ENCODE peak calls at places on chromosomes 1 and 21, in five cellular contexts. One of them, this sample, is unnamed. For H3K4me1, the result is how much of the 10 kb centered on the place peaks cover.

GRCh38 chr1:196808529-196809235 is 10.8 kb upstream of the CFHR1 start:
- DNase-seq in thoracic aorta: no peak
- DNase-seq in K562: no peak
- DNase-seq in lung: no peak
- DNase-seq in neural progenitor cell: no peak
- DNase-seq in this sample: no peak

GRCh38 chr21:37748351-37748750 is 167.9 kb downstream of the KCNJ6 start:
- DNase-seq in lung: no peak
- DNase-seq in K562: no peak
- DNase-seq in thoracic aorta: no peak
- DNase-seq in neural progenitor cell: no peak
- DNase-seq in this sample: no peak

GRCh38 chr21:18951291-18952038 is 547.9 kb upstream of the TMPRSS15 start:
- DNase-seq in neural progenitor cell: peak
- DNase-seq in K562: no peak
- DNase-seq in lung: no peak
- DNase-seq in thoracic aorta: no peak
- DNase-seq in this sample: no peak

GRCh38 chr1:83033682-83034081 is 965.2 kb downstream of the TTLL7 start:
- DNase-seq in neural progenitor cell: no peak
- DNase-seq in K562: no peak
- DNase-seq in thoracic aorta: no peak
- DNase-seq in lung: no peak
- DNase-seq in this sample: no peak

GRCh38 chr1:1202831-1203560 is 3.4 kb downstream of the TNFRSF18 start:
- DNase-seq in K562: peak
- DNase-seq in lung: no peak
- DNase-seq in neural progenitor cell: no peak
- DNase-seq in thoracic aorta: no peak
- DNase-seq in this sample: no peak

GRCh38 chr21:39083377-39084008 is 99.8 kb downstream of the PSMG1 start:
- DNase-seq in K562: no peak
- DNase-seq in lung: peak
- DNase-seq in thoracic aorta: no peak
- DNase-seq in neural progenitor cell: no peak
- DNase-seq in this sample: peak

GRCh38 chr1:212606734-212607205 is 1.8 kb upstream of the ATF3 start:
- DNase-seq in K562: peak
- DNase-seq in thoracic aorta: no peak
- DNase-seq in neural progenitor cell: peak
- DNase-seq in lung: peak
- DNase-seq in this sample: peak

GRCh38 chr21:45586289-45586858 is 44.1 kb upstream of the SLC19A1 start:
- DNase-seq in thoracic aorta: no peak
- DNase-seq in lung: no peak
- DNase-seq in neural progenitor cell: no peak
- DNase-seq in K562: no peak
- DNase-seq in this sample: no peak

GRCh38 chr1:33130297-33130696 is 49.3 kb downstream of the AZIN2 start:
- DNase-seq in neural progenitor cell: no peak
- DNase-seq in K562: no peak
- DNase-seq in lung: no peak
- DNase-seq in thoracic aorta: no peak
- DNase-seq in this sample: no peak

GRCh38 chr1:110538921-110539320 is 19.9 kb upstream of the KCNA10 start:
- DNase-seq in thoracic aorta: no peak
- DNase-seq in K562: no peak
- DNase-seq in neural progenitor cell: no peak
- DNase-seq in lung: no peak
- DNase-seq in this sample: no peak

GRCh38 chr1:171506525-171507304 is 21.4 kb downstream of the PRRC2C start:
- DNase-seq in K562: no peak
- DNase-seq in lung: no peak
- DNase-seq in neural progenitor cell: no peak
- DNase-seq in thoracic aorta: no peak
- DNase-seq in this sample: no peak

DNA sequence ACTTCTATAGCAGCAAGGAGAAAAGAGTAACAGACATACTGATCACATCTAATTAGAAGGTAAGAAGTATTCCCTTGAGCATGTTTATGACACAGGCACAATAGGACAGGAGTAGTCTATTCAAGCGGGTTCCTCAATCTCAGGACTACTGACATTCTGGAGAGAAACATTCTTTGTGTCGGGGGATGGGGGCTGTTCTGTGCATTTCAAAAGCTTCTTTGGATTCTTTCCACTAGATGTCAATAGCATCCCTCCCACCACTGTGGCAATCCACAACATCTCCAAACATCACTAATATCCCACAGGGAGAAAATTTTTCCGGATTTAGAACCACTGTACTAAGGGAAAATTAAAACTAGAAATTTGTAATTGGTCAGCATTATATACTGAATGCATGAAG is 56.9 kb downstream of the ADAMTS5 start:
- DNase-seq in lung: no peak
- DNase-seq in neural progenitor cell: peak
- DNase-seq in thoracic aorta: no peak
- DNase-seq in K562: no peak
- DNase-seq in this sample: peak
- TF ChIP-seq CTCF in lung: no peak
- TF ChIP-seq CTCF in neural progenitor cell: peak
- TF ChIP-seq CTCF in thoracic aorta: no peak
- TF ChIP-seq CTCF in K562: no peak
- TF ChIP-seq CTCF in this sample: no peak

DNA sequence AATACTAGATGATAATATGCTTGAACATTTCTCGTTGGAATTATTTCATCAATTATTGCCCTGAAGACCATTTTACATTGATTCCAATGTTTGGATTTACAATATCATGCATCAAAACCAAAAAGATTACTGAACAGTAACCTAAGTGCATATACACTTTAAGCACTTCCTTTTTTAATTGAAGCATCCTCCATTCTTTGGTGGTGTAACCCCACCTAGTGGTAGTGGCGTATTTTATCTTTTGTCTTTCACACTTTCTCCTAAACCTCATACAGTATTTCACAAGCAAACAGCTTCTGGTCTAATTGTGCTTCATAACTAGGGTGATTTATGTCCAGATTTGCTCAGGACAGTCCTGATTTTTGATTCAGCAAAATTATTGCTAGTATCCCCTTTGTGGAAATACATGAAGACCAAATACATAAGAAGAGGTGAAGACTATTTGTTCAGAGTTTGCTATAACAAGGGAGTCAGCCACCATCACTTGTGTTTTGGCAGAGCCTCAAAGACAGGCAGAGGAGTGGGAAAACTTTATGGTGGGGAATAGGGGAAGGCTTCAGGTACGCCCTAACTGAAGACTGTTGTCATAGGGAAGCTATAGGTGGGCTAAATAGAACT is 3.4 kb upstream of the NVL start:
- DNase-seq in neural progenitor cell: peak
- DNase-seq in K562: peak
- DNase-seq in lung: no peak
- DNase-seq in thoracic aorta: no peak
- DNase-seq in this sample: no peak
- H3K27ac ChIP-seq in neural progenitor cell: no peak
- H3K27ac ChIP-seq in K562: peak
- H3K27ac ChIP-seq in lung: no peak
- H3K27ac ChIP-seq in thoracic aorta: no peak
- H3K27ac ChIP-seq in this sample: no peak

GRCh38 chr1:9419642-9420041 is 119.6 kb upstream of the SLC25A33 start:
- DNase-seq in neural progenitor cell: no peak
- DNase-seq in lung: no peak
- DNase-seq in K562: no peak
- DNase-seq in thoracic aorta: no peak
- DNase-seq in this sample: no peak
- H3K4me1 ChIP-seq in neural progenitor cell: under half
- H3K4me1 ChIP-seq in lung: under half
- H3K4me1 ChIP-seq in K562: under half
- H3K4me1 ChIP-seq in thoracic aorta: under half
- H3K4me1 ChIP-seq in this sample: under half

DNA sequence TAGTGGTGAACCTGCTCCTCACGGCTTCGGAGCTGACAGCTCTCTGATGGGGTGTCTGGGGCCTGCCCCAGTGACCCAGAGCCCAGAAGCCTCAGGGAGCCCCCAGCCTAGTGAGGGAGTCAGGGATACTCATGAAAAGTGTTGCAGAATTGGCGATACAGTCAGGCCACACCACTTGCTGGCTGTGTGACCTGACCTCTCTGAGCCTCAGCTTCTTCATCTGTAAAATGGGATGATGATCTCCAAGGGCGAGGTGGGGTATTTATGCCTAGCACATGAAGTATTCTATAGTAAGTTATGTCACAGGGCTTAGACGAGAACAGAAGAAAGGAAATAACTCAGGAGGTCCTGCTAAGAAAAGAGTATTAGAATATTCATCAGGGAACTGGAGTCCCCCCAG is 1.6 kb downstream of the TMEM51 start:
- DNase-seq in lung: no peak
- DNase-seq in neural progenitor cell: no peak
- DNase-seq in K562: no peak
- DNase-seq in thoracic aorta: no peak
- DNase-seq in this sample: no peak
- TF ChIP-seq CTCF in lung: no peak
- TF ChIP-seq CTCF in neural progenitor cell: no peak
- TF ChIP-seq CTCF in K562: no peak
- TF ChIP-seq CTCF in thoracic aorta: no peak
- TF ChIP-seq CTCF in this sample: no peak

GRCh38 chr1:25548601-25549000 is 5.2 kb downstream of the LDLRAP1 start:
- DNase-seq in neural progenitor cell: no peak
- DNase-seq in K562: no peak
- DNase-seq in thoracic aorta: no peak
- DNase-seq in lung: no peak
- DNase-seq in this sample: no peak

GRCh38 chr1:25544819-25545218 is 1.4 kb downstream of the LDLRAP1 start:
- DNase-seq in thoracic aorta: no peak
- DNase-seq in lung: peak
- DNase-seq in neural progenitor cell: no peak
- DNase-seq in K562: no peak
- DNase-seq in this sample: peak

GRCh38 chr1:25544243-25544764 is 898 bp downstream of the LDLRAP1 start:
- DNase-seq in K562: no peak
- DNase-seq in thoracic aorta: no peak
- DNase-seq in lung: no peak
- DNase-seq in neural progenitor cell: no peak
- DNase-seq in this sample: peak

GRCh38 chr1:25545767-25546166 is 2.4 kb downstream of the LDLRAP1 start:
- DNase-seq in neural progenitor cell: no peak
- DNase-seq in thoracic aorta: no peak
- DNase-seq in lung: no peak
- DNase-seq in K562: no peak
- DNase-seq in this sample: no peak

GRCh38 chr1:25546193-25546592 is 2.8 kb downstream of the LDLRAP1 start:
- DNase-seq in K562: no peak
- DNase-seq in neural progenitor cell: no peak
- DNase-seq in lung: no peak
- DNase-seq in thoracic aorta: no peak
- DNase-seq in this sample: no peak
- H3K27ac ChIP-seq in K562: no peak
- H3K27ac ChIP-seq in neural progenitor cell: no peak
- H3K27ac ChIP-seq in lung: no peak
- H3K27ac ChIP-seq in thoracic aorta: peak
- H3K27ac ChIP-seq in this sample: no peak

This sample was measured in thyroid gland.